ENCODE peak calls at places on chromosomes 12 and 14, in eight cellular contexts. Z, F, R, J, C, M, G and O are unnamed samples.

GRCh38 chr12:1993341-1993740 is 10.9 kb downstream of the DCP1B start:
- DNase-seq in G (peak; percentile 64), Z (peak; percentile 30), C (peak; percentile 78), M (no peak), R (no peak), F (peak; percentile 88), J (peak; percentile 94), O (peak; percentile 43)

GRCh38 chr12:32155911-32156585 is 49.4 kb downstream of the BICD1 start:
- DNase-seq in F (no peak), J (no peak), Z (no peak), R (no peak), M (no peak), C (no peak), G (no peak), O (no peak)

GRCh38 chr12:109291117-109291516 is 18.0 kb downstream of the FOXN4 start:
- DNase-seq in J (no peak), F (no peak), C (no peak), R (no peak), G (no peak), M (no peak), Z (no peak), O (no peak)

GRCh38 chr12:70243510-70244331 is 488 bp downstream of the CNOT2 start:
- DNase-seq in R (peak; percentile 41), C (no peak), Z (peak; percentile 75), F (no peak), G (peak; percentile 13), M (peak; percentile 63), J (no peak), O (no peak)

GRCh38 chr12:22821985-22822384 is 197.0 kb downstream of the ETNK1 start:
- DNase-seq in R (no peak), G (no peak), M (no peak), J (no peak), F (no peak), Z (no peak), C (no peak), O (no peak)

GRCh38 chr12:94263905-94264655 is 115.7 kb downstream of the PLXNC1 start:
- DNase-seq in R (no peak), Z (no peak), C (peak; percentile 45), F (no peak), M (peak; percentile 83), G (no peak), J (no peak), O (no peak)

GRCh38 chr14:62347658-62348057 is 585.4 kb downstream of the SNAPC1 start:
- DNase-seq in G (no peak), M (no peak), R (no peak), Z (no peak), C (no peak), F (no peak), J (no peak), O (no peak)

GRCh38 chr14:89093083-89093482 is 268.6 kb downstream of the TTC8 start:
- DNase-seq in F (no peak), G (no peak), C (no peak), J (no peak), Z (no peak), M (no peak), R (no peak), O (no peak)

GRCh38 chr12:39660101-39660500 is 40.5 kb upstream of the ABCD2 start:
- DNase-seq in Z (no peak), R (no peak), M (no peak), G (no peak), F (no peak), C (no peak), J (no peak), O (no peak)

GRCh38 chr14:54177009-54177408 is 219.8 kb upstream of the CDKN3 start:
- DNase-seq in R (no peak), G (no peak), F (no peak), J (no peak), Z (no peak), C (no peak), M (no peak), O (no peak)

GRCh38 chr12:6376079-6376941 is 947 bp upstream of the SCNN1A start:
- DNase-seq in R (no peak), J (no peak), C (no peak), F (no peak), Z (peak; percentile 78), M (peak; percentile 91), G (no peak), O (peak; percentile 55)

GRCh38 chr12:131863711-131864396 is 30.6 kb upstream of the ULK1 start:
- DNase-seq in Z (peak; percentile 53), G (no peak), R (no peak), C (no peak), M (no peak), F (no peak), J (no peak), O (no peak)

GRCh38 chr12:115383668-115384067 is 699.7 kb upstream of the TBX3 start:
- DNase-seq in R (no peak), M (peak; percentile 36), C (no peak), G (no peak), F (peak; percentile 62), J (peak; percentile 80), Z (peak; percentile 71), O (no peak)

GRCh38 chr12:127558363-127558762 is 708.6 kb upstream of the TMEM132C start:
- DNase-seq in Z (no peak), G (no peak), J (no peak), F (no peak), C (no peak), M (no peak), R (no peak), O (no peak)

GRCh38 chr12:49882248-49882850 is 21.4 kb downstream of the FAIM2 start:
- DNase-seq in M (no peak), R (no peak), J (no peak), F (no peak), Z (no peak), G (no peak), C (no peak), O (no peak)

GRCh38 chr12:123520567-123521474 is 12.7 kb downstream of the RILPL1 start:
- DNase-seq in G (no peak), R (no peak), Z (no peak), M (no peak), J (no peak), C (no peak), F (no peak), O (no peak)

GRCh38 chr12:123513805-123514204 is 19.7 kb downstream of the RILPL1 start:
- DNase-seq in G (no peak), R (no peak), Z (no peak), F (no peak), M (no peak), J (no peak), C (no peak), O (no peak)

GRCh38 chr12:123519151-123520001 is 14.1 kb downstream of the RILPL1 start:
- DNase-seq in G (no peak), M (peak; percentile 75), J (peak; percentile 39), F (no peak), C (no peak), R (no peak), Z (peak; percentile 64), O (peak; percentile 78)

GRCh38 chr12:123512838-123513665 is 20.5 kb downstream of the RILPL1 start:
- DNase-seq in J (no peak), R (no peak), G (no peak), Z (no peak), M (no peak), F (no peak), C (no peak), O (no peak)

DNA sequence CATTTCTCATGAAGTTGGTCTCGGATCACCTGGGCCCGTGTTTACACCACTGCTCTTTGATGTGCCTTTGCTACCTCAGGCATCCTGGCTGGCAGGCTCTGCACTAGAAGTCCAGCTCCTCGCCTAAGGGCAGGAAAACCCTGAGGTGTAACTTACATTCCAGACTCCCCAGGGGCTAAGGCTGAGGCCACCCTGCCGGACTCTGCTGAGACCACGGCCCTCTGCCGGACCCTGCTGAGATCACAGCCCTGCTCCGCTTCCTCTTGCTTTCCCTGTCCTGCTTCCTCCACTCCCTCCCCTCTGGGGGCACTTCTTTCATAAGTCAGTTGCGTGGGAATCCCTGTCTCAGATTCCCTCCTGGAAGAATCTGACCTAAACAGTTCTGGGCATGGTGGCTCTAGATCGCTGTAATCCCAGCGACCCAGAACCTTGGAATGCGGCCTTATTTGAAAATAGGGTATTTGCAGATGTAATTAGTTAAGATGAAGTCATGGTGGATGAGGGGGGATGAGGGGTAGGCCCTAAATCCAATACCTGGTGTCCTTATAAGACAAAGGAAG is 17.2 kb downstream of the RILPL1 start:
- DNase-seq in C (no peak), M (no peak), Z (no peak), J (no peak), R (no peak), F (no peak), G (no peak), O (no peak)
- TF ChIP-seq CTCF in C (no peak), M (no peak), Z (no peak), J (no peak), R (no peak), F (no peak), G (no peak), O (no peak)

DNA sequence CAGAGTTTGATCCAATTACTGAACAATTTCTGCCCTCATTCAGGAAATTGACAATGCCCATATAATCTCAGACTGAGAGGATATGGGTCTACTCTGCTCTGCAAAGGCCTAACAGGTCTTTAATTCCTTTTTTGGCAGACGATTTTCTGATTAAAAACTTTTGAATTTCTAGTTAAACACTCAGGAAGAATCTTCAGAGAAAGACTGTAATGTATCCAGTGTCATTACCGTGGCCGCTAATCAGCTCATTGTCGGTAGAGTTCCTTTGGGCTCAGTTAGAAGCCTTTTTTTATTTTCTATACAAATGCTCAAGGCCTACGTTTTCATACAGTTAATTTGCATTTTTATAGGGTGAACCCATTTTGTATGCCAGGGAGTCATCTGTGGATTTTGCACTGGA is 549.9 kb downstream of the RPS29 start:
- DNase-seq in F (no peak), R (no peak), J (no peak), G (no peak), Z (no peak), M (no peak), C (no peak), O (no peak)
- H3K4me3 ChIP-seq in F (no peak overlapping the region), R (no peak overlapping the region), J (no peak overlapping the region), G (no peak overlapping the region), Z (no peak overlapping the region), M (no peak overlapping the region), C (no peak overlapping the region), O (no peak overlapping the region)

GRCh38 chr14:24368562-24369252 is 723 bp downstream of the NFATC4 start:
- DNase-seq in M (no peak), J (peak; percentile 67), Z (no peak), R (peak; percentile 39), F (no peak), C (peak; percentile 70), G (no peak), O (no peak)
- TF ChIP-seq CTCF in M (no peak), J (peak; percentile 5), Z (no peak), R (no peak), F (peak; percentile 4), C (no peak), G (no peak), O (no peak)

DNA sequence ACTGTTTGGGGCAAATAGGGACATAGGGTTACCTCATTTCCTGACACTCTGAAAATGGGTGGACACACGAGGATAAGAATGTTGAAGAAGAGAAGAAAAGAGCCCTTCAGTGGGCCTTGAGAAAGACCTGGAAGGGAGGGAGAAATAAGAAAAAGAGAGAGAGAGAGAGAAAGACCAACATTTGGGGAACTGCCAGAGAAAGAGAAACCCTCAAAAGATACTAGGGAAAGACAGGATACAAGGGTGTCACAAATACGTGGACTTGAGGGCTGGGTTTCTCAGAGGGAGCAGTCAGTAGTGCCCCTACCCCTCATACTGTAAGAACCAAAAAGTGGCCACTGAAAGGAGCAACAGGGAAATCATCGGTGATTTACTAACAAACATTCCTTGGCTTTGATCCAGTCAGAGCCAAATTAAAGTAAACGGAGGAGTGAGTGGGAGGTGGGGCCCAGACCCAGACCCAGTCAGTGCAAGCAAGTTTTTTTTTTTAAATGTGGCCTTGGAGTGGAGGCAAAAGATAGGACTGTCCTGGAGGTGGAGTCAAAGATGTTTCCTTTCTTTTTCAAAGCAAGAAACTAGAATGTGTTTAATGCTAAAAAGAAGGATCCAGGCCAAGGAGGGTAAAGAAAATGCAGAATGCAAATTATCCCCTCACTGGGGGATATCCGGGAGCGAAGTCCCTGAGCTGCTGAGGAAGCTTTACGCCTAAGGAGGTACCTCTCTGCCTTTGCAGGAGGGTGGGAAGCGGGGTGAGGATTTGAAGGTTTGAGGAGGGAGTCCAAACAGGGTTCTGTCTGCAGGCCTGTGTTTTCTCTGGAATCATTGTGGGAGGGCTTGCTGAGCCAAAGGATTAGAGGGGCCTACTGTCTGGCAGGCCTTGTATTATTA is 143.4 kb upstream of the AMIGO2 start:
- DNase-seq in Z (peak; percentile 96), G (no peak), J (no peak), F (no peak), R (no peak), C (no peak), M (no peak), O (no peak)
- H3K4me3 ChIP-seq in Z (peak overlapping the region; percentile 44), G (no peak overlapping the region), J (no peak overlapping the region), F (no peak overlapping the region), R (no peak overlapping the region), C (no peak overlapping the region), M (no peak overlapping the region), O (no peak overlapping the region)